ENCODE peak calls at places on chromosomes 6 and 20, in ten cellular contexts. I, W, D, U, S, J, N, R, K and H are unnamed samples.

GRCh38 chr6:75402296-75402695 is 91.3 kb downstream of the FILIP1 start:
- DNase-seq in I (no peak), W (no peak), D (no peak), U (no peak), S (no peak), J (peak), N (no peak), R (no peak), K (no peak), H (peak)

GRCh38 chr20:36745234-36745926 is 510 bp downstream of the NDRG3 start:
- DNase-seq in I (no peak), W (peak), D (no peak), U (no peak), S (no peak), J (no peak), N (no peak), R (peak), K (peak), H (peak)

GRCh38 chr20:53292347-53292746 is 301.3 kb downstream of the ZNF217 start:
- DNase-seq in I (no peak), W (no peak), D (no peak), U (no peak), S (no peak), J (no peak), N (no peak), R (no peak), K (no peak), H (no peak)

GRCh38 chr6:158262755-158263154 is 49.5 kb upstream of the TULP4 start:
- DNase-seq in I (no peak), W (no peak), D (no peak), U (no peak), S (no peak), J (no peak), N (no peak), R (no peak), K (no peak), H (peak)

GRCh38 chr20:35699127-35699913 is at the start of the genes NFS1 and ROMO1:
- DNase-seq in I (peak), W (peak), D (peak), U (peak), S (peak), J (peak), N (peak), R (peak), K (peak), H (peak)

GRCh38 chr6:27893059-27893835 is 18.9 kb downstream of the OR2B2 start:
- DNase-seq in I (peak), W (peak), D (no peak), U (peak), S (peak), J (peak), N (peak), R (peak), K (peak), H (peak)

GRCh38 chr6:143402721-143403336 is 47.7 kb downstream of the ADAT2 start:
- DNase-seq in I (no peak), W (no peak), D (no peak), U (no peak), S (no peak), J (no peak), N (no peak), R (no peak), K (no peak), H (no peak)

GRCh38 chr6:144406796-144407195 is 121.7 kb downstream of the UTRN start:
- DNase-seq in I (no peak), W (no peak), D (no peak), U (no peak), S (no peak), J (no peak), N (no peak), R (no peak), K (no peak), H (no peak)

GRCh38 chr6:155245871-155246270 is 17.9 kb upstream of the CLDN20 start:
- DNase-seq in I (no peak), W (no peak), D (no peak), U (no peak), S (no peak), J (no peak), N (no peak), R (no peak), K (no peak), H (no peak)

GRCh38 chr6:36028887-36029324 is 1.3 kb downstream of the MAPK14 start:
- DNase-seq in I (peak), W (peak), D (no peak), U (peak), S (peak), J (peak), N (peak), R (peak), K (peak), H (peak)

GRCh38 chr6:130365166-130366010 is 429 bp upstream of the TMEM200A start:
- DNase-seq in I (peak), W (peak), D (no peak), U (peak), S (peak), J (peak), N (peak), R (peak), K (peak), H (peak)

GRCh38 chr6:158972241-158973233 is 27.5 kb downstream of the RSPH3 start:
- DNase-seq in I (peak), W (no peak), D (no peak), U (peak), S (no peak), J (no peak), N (no peak), R (peak), K (peak), H (peak)

GRCh38 chr20:4867036-4867435 is 134.3 kb downstream of the SLC23A2 start:
- DNase-seq in I (no peak), W (no peak), D (no peak), U (no peak), S (no peak), J (no peak), N (no peak), R (peak), K (no peak), H (no peak)

GRCh38 chr20:8043687-8044278 is 24.2 kb upstream of the TMX4 start:
- DNase-seq in I (peak), W (no peak), D (no peak), U (peak), S (peak), J (no peak), N (peak), R (peak), K (peak), H (peak)

GRCh38 chr20:58706975-58707681 is 14.5 kb downstream of the NPEPL1 start:
- DNase-seq in I (no peak), W (no peak), D (no peak), U (no peak), S (no peak), J (no peak), N (no peak), R (no peak), K (no peak), H (no peak)

GRCh38 chr20:63940071-63940471 is 16.1 kb downstream of the UCKL1 start:
- DNase-seq in I (no peak), W (no peak), D (no peak), U (no peak), S (no peak), J (peak), N (no peak), R (no peak), K (no peak), H (no peak)

GRCh38 chr6:100379386-100379785 is 85.3 kb downstream of the SIM1 start:
- DNase-seq in I (no peak), W (no peak), D (no peak), U (no peak), S (no peak), J (no peak), N (no peak), R (no peak), K (no peak), H (no peak)

GRCh38 chr6:43172127-43173007 is 1.3 kb downstream of the SRF start:
- DNase-seq in I (peak), W (peak), D (no peak), U (peak), S (peak), J (peak), N (peak), R (peak), K (peak), H (peak)

GRCh38 chr20:7703436-7703835 is 236.8 kb downstream of the HAO1 start:
- DNase-seq in I (no peak), W (no peak), D (no peak), U (no peak), S (no peak), J (no peak), N (no peak), R (no peak), K (no peak), H (peak)

GRCh38 chr6:170347091-170347490 is 40.5 kb downstream of the FAM120B start:
- DNase-seq in I (no peak), W (no peak), D (no peak), U (no peak), S (no peak), J (no peak), N (no peak), R (no peak), K (no peak), H (no peak)

GRCh38 chr20:41248371-41249024 is 69.0 kb downstream of the ZHX3 start:
- DNase-seq in I (peak), W (no peak), D (no peak), U (peak), S (no peak), J (no peak), N (no peak), R (no peak), K (no peak), H (no peak)

GRCh38 chr6:165486183-165487137 is 176.6 kb downstream of the PDE10A start:
- DNase-seq in I (no peak), W (no peak), D (no peak), U (no peak), S (no peak), J (no peak), N (no peak), R (peak), K (peak), H (no peak)

GRCh38 chr20:49385471-49385870 is 97.0 kb downstream of the KCNB1 start:
- DNase-seq in I (peak), W (no peak), D (no peak), U (no peak), S (no peak), J (no peak), N (no peak), R (peak), K (peak), H (peak)

GRCh38 chr6:90329397-90330077 is 32.9 kb upstream of the BACH2 start:
- DNase-seq in I (no peak), W (no peak), D (no peak), U (no peak), S (no peak), J (no peak), N (no peak), R (peak), K (no peak), H (no peak)

GRCh38 chr20:57097245-57097935 is 169.1 kb downstream of the BMP7 start:
- DNase-seq in I (no peak), W (no peak), D (no peak), U (no peak), S (no peak), J (no peak), N (no peak), R (no peak), K (peak), H (no peak)

GRCh38 chr6:16472349-16473069 is 234.1 kb downstream of the GMPR start:
- DNase-seq in I (peak), W (no peak), D (no peak), U (no peak), S (no peak), J (no peak), N (no peak), R (peak), K (no peak), H (peak)

GRCh38 chr20:23629017-23629541 is 8.7 kb downstream of the CST3 start:
- DNase-seq in I (no peak), W (no peak), D (no peak), U (no peak), S (no peak), J (no peak), N (no peak), R (peak), K (no peak), H (peak)

GRCh38 chr6:3277251-3277650 is 18.5 kb downstream of the PSMG4 start:
- DNase-seq in I (no peak), W (no peak), D (no peak), U (no peak), S (no peak), J (no peak), N (no peak), R (no peak), K (no peak), H (no peak)

GRCh38 chr6:34243901-34244884 is 4.6 kb downstream of the SMIM29 start:
- DNase-seq in I (no peak), W (peak), D (no peak), U (peak), S (no peak), J (peak), N (no peak), R (peak), K (no peak), H (peak)

GRCh38 chr6:69926745-69927144 is 60.4 kb downstream of the COL19A1 start:
- DNase-seq in I (no peak), W (no peak), D (no peak), U (no peak), S (no peak), J (no peak), N (no peak), R (no peak), K (no peak), H (no peak)

GRCh38 chr6:6643398-6643797 is 54.9 kb downstream of the LY86 start:
- DNase-seq in I (no peak), W (no peak), D (no peak), U (no peak), S (no peak), J (no peak), N (no peak), R (no peak), K (no peak), H (no peak)

GRCh38 chr6:168343239-168344167 is 23.9 kb upstream of the DACT2 start:
- DNase-seq in I (no peak), W (no peak), D (no peak), U (no peak), S (no peak), J (no peak), N (no peak), R (no peak), K (no peak), H (no peak)

GRCh38 chr6:32195902-32196681 is 3.6 kb upstream of the GPSM3 start:
- DNase-seq in I (peak), W (peak), D (no peak), U (peak), S (peak), J (peak), N (peak), R (peak), K (peak), H (peak)

GRCh38 chr6:68760941-68761676 is 126.0 kb downstream of the ADGRB3 start:
- DNase-seq in I (no peak), W (no peak), D (no peak), U (peak), S (no peak), J (no peak), N (no peak), R (no peak), K (no peak), H (peak)